ENCODE peak calls at places on chromosomes 16 and 17, in seven cellular contexts. U is heart right ventricle, E is adipocyte, T is keratinocyte, B is endodermal cell, N is GM23248, P is tibial nerve. Q is an unnamed sample. For H3K9me3 and H3K36me3, the result is how much of the 10 kb centered on the place peaks cover.

GRCh38 chr17:76670708-76671122 is 27.2 kb upstream of the ST6GALNAC1 start:
- DNase-seq in T (no peak), U (no peak), P (no peak), B (no peak), N (no peak), E (no peak), Q (no peak)

GRCh38 chr17:18253187-18253884 is 5.2 kb downstream of the FLII start:
- DNase-seq in P (no peak), E (no peak), B (no peak), N (no peak), T (no peak), U (no peak), Q (no peak)

GRCh38 chr16:17305694-17306093 is 165.1 kb downstream of the XYLT1 start:
- DNase-seq in E (no peak), B (no peak), P (no peak), N (no peak), U (no peak), T (no peak), Q (no peak)

GRCh38 chr17:59093145-59093701 is 13.5 kb downstream of the TRIM37 start:
- DNase-seq in N (no peak), P (no peak), B (no peak), U (no peak), T (no peak), E (no peak), Q (no peak)

GRCh38 chr16:11796227-11797165 is 562 bp downstream of the ZC3H7A start:
- DNase-seq in E (peak), P (peak), B (peak), N (peak), T (no peak), U (peak), Q (peak)

GRCh38 chr17:39156491-39156890 is 5.1 kb upstream of the PLXDC1 start:
- DNase-seq in B (no peak), T (no peak), P (no peak), N (no peak), U (no peak), E (no peak), Q (no peak)

GRCh38 chr16:80993293-80993691 is 13.4 kb downstream of the CMC2 start:
- DNase-seq in B (no peak), T (peak), E (peak), N (peak), U (no peak), P (no peak), Q (no peak)

GRCh38 chr17:64707077-64707591 is 45.0 kb upstream of the SMURF2 start:
- DNase-seq in B (peak), N (peak), E (peak), T (peak), U (peak), P (peak), Q (peak)

GRCh38 chr16:10256855-10257641 is 74.8 kb upstream of the GRIN2A start:
- DNase-seq in P (no peak), T (no peak), N (peak), B (peak), E (peak), U (peak), Q (peak)

GRCh38 chr16:3822366-3823045 is 58.0 kb downstream of the CREBBP start:
- DNase-seq in T (no peak), P (no peak), U (no peak), B (no peak), N (peak), E (no peak), Q (no peak)

GRCh38 chr16:50979806-50980620 is 171.1 kb downstream of the SALL1 start:
- DNase-seq in B (no peak), U (no peak), N (no peak), T (no peak), P (no peak), E (no peak), Q (no peak)

GRCh38 chr16:84726670-84727467 is 27.1 kb downstream of the USP10 start:
- DNase-seq in P (no peak), T (no peak), B (no peak), U (no peak), N (no peak), E (no peak), Q (no peak)

GRCh38 chr17:36861531-36861930 is 75.7 kb upstream of the LHX1 start:
- DNase-seq in N (no peak), P (no peak), T (no peak), B (peak), E (no peak), U (no peak), Q (no peak)

GRCh38 chr16:1794221-1794871 is 841 bp upstream of the IGFALS start:
- DNase-seq in P (no peak), T (no peak), B (peak), U (no peak), E (no peak), N (no peak), Q (no peak)

GRCh38 chr17:6756425-6757012 is 673 bp downstream of the XAF1 start:
- DNase-seq in E (no peak), P (no peak), U (no peak), T (no peak), N (peak), B (no peak), Q (no peak)

GRCh38 chr16:19429271-19429670 is 11.6 kb downstream of the TMC5 start:
- DNase-seq in P (no peak), T (no peak), N (no peak), U (no peak), B (no peak), E (no peak), Q (peak)

GRCh38 chr17:58281511-58282011 is 826 bp upstream of the MPO start:
- DNase-seq in E (no peak), N (no peak), U (no peak), B (no peak), P (no peak), T (no peak), Q (no peak)

GRCh38 chr17:82101301-82101715 is 3.3 kb upstream of the FASN start:
- DNase-seq in B (no peak), N (no peak), U (peak), T (no peak), P (no peak), E (no peak), Q (no peak)

GRCh38 chr16:66457888-66458287 is 30.8 kb downstream of the BEAN1 start:
- DNase-seq in U (no peak), T (no peak), B (peak), P (no peak), E (no peak), N (peak), Q (no peak)

GRCh38 chr17:75267146-75267402 is 4.0 kb downstream of the MIF4GD start:
- DNase-seq in P (no peak), E (no peak), T (no peak), N (no peak), U (no peak), B (no peak), Q (no peak)

GRCh38 chr16:74305286-74305685 is 8.7 kb downstream of the PSMD7 start:
- DNase-seq in U (no peak), E (no peak), T (no peak), N (no peak), B (no peak), P (no peak), Q (no peak)

GRCh38 chr16:11142951-11143740 is 112.9 kb downstream of the SOCS1 start:
- DNase-seq in T (no peak), U (no peak), N (no peak), B (no peak), P (no peak), E (no peak), Q (no peak)

GRCh38 chr17:11268176-11268575 is 27.2 kb downstream of the SHISA6 start:
- DNase-seq in T (no peak), E (no peak), B (no peak), N (no peak), U (no peak), P (no peak), Q (no peak)
- H3K9me3 ChIP-seq in T (under half), E (under half), B (under half), N (under half), U (under half), P (under half), Q (under half)

GRCh38 chr17:80138856-80139426 is 8.0 kb downstream of the EIF4A3 start:
- DNase-seq in B (peak), U (no peak), E (no peak), T (no peak), P (no peak), N (no peak), Q (no peak)

GRCh38 chr17:80146121-80147034 is 550 bp downstream of the EIF4A3 start:
- DNase-seq in E (peak), B (peak), N (peak), U (no peak), P (no peak), T (no peak), Q (no peak)

GRCh38 chr17:80145076-80146075 is 1.6 kb downstream of the EIF4A3 start:
- DNase-seq in U (no peak), B (no peak), P (no peak), N (peak), E (peak), T (no peak), Q (no peak)

GRCh38 chr17:80141463-80142165 is 5.3 kb downstream of the EIF4A3 start:
- DNase-seq in B (peak), N (no peak), E (no peak), U (no peak), T (no peak), P (no peak), Q (no peak)

DNA sequence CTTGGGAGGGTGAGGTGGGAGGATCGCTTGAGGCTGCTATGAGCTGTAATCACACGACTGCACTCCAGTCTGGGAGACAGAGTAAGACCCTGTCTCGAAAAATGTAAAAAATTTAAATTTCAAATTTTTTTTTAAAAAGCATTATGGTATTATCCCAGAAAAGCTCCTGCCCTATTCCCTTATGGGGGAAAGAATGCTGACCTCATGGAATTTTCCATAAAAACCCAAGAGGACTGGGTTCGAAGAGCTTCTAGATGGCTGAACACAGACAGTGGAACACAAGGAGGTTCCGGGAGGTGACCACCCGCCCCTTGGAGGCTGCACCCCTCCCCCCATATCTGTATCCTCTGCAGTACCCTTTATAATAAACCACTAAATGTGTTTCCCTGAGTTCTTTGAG is 4.0 kb downstream of the EIF4A3 start:
- DNase-seq in U (no peak), T (no peak), B (peak), P (no peak), N (no peak), E (no peak), Q (no peak)
- H3K36me3 ChIP-seq in U (under half), T (under half), B (half or more), P (under half), N (half or more), E (half or more), Q (half or more)

GRCh38 chr16:35911899-35912298 is 2452.5 kb downstream of the TP53TG3F start:
- DNase-seq in U (no peak), E (no peak), P (no peak), T (no peak), B (no peak), N (no peak), Q (no peak)
- H3K9me3 ChIP-seq in U (under half), E (under half), P (under half), T (under half), B (half or more), N (under half), Q (under half)

GRCh38 chr16:4880006-4880580 is 32.8 kb downstream of the UBN1 start:
- DNase-seq in N (no peak), E (no peak), U (no peak), B (no peak), P (no peak), T (no peak), Q (no peak)
- H3K36me3 ChIP-seq in N (under half), E (half or more), U (under half), B (half or more), P (under half), T (half or more), Q (half or more)

GRCh38 chr17:70622382-70623260 is 453.3 kb downstream of the KCNJ2 start:
- DNase-seq in E (peak), B (peak), N (peak), U (peak), P (no peak), T (no peak), Q (peak)
- H3K9me3 ChIP-seq in E (under half), B (under half), N (under half), U (under half), P (under half), T (under half), Q (under half)

GRCh38 chr16:67858448-67858993 is 11.0 kb upstream of the CENPT start:
- DNase-seq in U (no peak), P (no peak), B (no peak), T (no peak), N (peak), E (peak), Q (no peak)

GRCh38 chr16:67862623-67863583 is 9.9 kb upstream of the EDC4 start:
- DNase-seq in P (peak), E (peak), N (peak), B (no peak), T (no peak), U (peak), Q (no peak)

GRCh38 chr16:67857547-67858233 is 10.2 kb upstream of the CENPT start:
- DNase-seq in P (peak), U (peak), N (peak), E (peak), B (peak), T (no peak), Q (peak)

GRCh38 chr16:67861877-67862276 is 11.0 kb upstream of the EDC4 start:
- DNase-seq in U (no peak), T (no peak), P (no peak), N (no peak), E (no peak), B (no peak), Q (no peak)

GRCh38 chr16:67860589-67861398 is 12.1 kb upstream of the EDC4 start:
- DNase-seq in P (no peak), E (peak), B (no peak), T (no peak), N (peak), U (no peak), Q (peak)
- H3K36me3 ChIP-seq in P (under half), E (under half), B (half or more), T (under half), N (under half), U (under half), Q (under half)

DNA sequence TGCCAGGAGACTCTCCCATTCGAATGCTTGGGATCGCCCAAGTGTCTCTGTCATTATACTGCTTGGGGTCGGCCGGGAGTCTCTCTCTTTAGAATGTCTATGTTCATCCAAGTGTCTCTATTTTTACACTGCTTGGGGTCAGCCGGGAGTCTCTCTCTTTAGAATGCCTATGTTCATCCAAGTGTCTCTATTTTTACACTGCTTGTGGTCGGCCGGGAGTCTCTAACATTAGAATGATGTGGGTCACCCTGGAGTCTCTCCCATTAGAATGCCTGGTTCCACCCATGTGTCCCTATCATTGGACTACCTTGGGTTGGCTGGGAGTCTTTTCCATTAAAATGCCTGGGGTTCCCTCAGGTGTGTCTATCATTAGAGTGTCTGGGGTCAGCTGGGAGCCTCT is 2230.4 kb downstream of the TP53TG3F start:
- DNase-seq in N (no peak), U (no peak), E (no peak), T (no peak), P (no peak), B (no peak), Q (no peak)
- H3K9me3 ChIP-seq in N (under half), U (half or more), E (under half), T (under half), P (half or more), B (half or more), Q (under half)

GRCh38 chr17:78678711-78679110 is 101.5 kb upstream of the DNAH17 start:
- DNase-seq in T (no peak), E (no peak), N (no peak), B (no peak), P (no peak), U (no peak), Q (no peak)
- H3K36me3 ChIP-seq in T (under half), E (under half), N (under half), B (under half), P (under half), U (under half), Q (under half)

Q was measured in MG63.